ENCODE peak calls at places on chromosome 19, in seven cellular contexts. C is stimulated activated CD4-positive, alpha-beta T cell treated with anti-CD3 and anti-CD28 coated beads, Interleukin-15, amount 100 ng/mL, for 1 hour; V is aorta; E is WERI-Rb-1; J is activated T-cell treated with anti-CD3 and anti-CD28 coated beads for 1 hour; F is neuronal stem cell; K is kidney tubule cell. L is an unnamed sample.

GRCh38 chr19:8240274-8241229 is 31.4 kb downstream of the CERS4 start:
- DNase-seq in C (no peak), V (peak), E (peak), J (peak), F (peak), K (peak), L (no peak)

GRCh38 chr19:1853295-1854031 is 5.2 kb upstream of the REXO1 start:
- DNase-seq in C (peak), V (peak), E (peak), J (peak), F (no peak), K (peak), L (peak)

GRCh38 chr19:44113784-44114390 is 688 bp downstream of the ZNF225 start:
- DNase-seq in C (no peak), V (peak), E (no peak), J (no peak), F (peak), K (peak), L (no peak)

GRCh38 chr19:16872728-16873127 is 16.1 kb upstream of the F2RL3 start:
- DNase-seq in C (no peak), V (no peak), E (no peak), J (no peak), F (no peak), K (no peak), L (no peak)

GRCh38 chr19:6164906-6165531 is 29.6 kb downstream of the ACSBG2 start:
- DNase-seq in C (no peak), V (no peak), E (no peak), J (no peak), F (no peak), K (peak), L (no peak)

GRCh38 chr19:31613683-31614219 is 264.5 kb upstream of the TSHZ3 start:
- DNase-seq in C (no peak), V (no peak), E (no peak), J (no peak), F (no peak), K (no peak), L (no peak)

GRCh38 chr19:50344661-50345318 is 15.6 kb upstream of the KCNC3 start:
- DNase-seq in C (no peak), V (no peak), E (no peak), J (no peak), F (no peak), K (no peak), L (no peak)

GRCh38 chr19:53868091-53868891 is 608 bp downstream of the MYADM start:
- DNase-seq in C (no peak), V (peak), E (peak), J (no peak), F (no peak), K (peak), L (no peak)

GRCh38 chr19:3982701-3983541 is 2.3 kb downstream of the EEF2 start:
- DNase-seq in C (no peak), V (peak), E (no peak), J (no peak), F (no peak), K (peak), L (no peak)

GRCh38 chr19:46756544-46756888 is 10.3 kb upstream of the STRN4 start:
- DNase-seq in C (no peak), V (no peak), E (no peak), J (no peak), F (no peak), K (no peak), L (no peak)

GRCh38 chr19:13437919-13438618 is 68.2 kb downstream of the CACNA1A start:
- DNase-seq in C (no peak), V (no peak), E (no peak), J (no peak), F (no peak), K (no peak), L (no peak)

GRCh38 chr19:47112166-47112663 is 1.4 kb downstream of the ZC3H4 start:
- DNase-seq in C (peak), V (peak), E (peak), J (peak), F (peak), K (peak), L (no peak)

GRCh38 chr19:16676101-16676798 is 15.3 kb downstream of the TMEM38A start:
- DNase-seq in C (no peak), V (no peak), E (no peak), J (no peak), F (no peak), K (no peak), L (no peak)

GRCh38 chr19:47391510-47392223 is 27.7 kb downstream of the MEIS3 start:
- DNase-seq in C (peak), V (peak), E (peak), J (peak), F (peak), K (peak), L (peak)

GRCh38 chr19:39677931-39678889 is 22.5 kb downstream of the LGALS16 start:
- DNase-seq in C (no peak), V (no peak), E (no peak), J (no peak), F (no peak), K (peak), L (no peak)

GRCh38 chr19:1026189-1027019 is at the start of gene CNN2:
- DNase-seq in C (peak), V (peak), E (peak), J (peak), F (peak), K (peak), L (peak)

GRCh38 chr19:36097036-36097435 is 13.9 kb upstream of the OVOL3 start:
- DNase-seq in C (no peak), V (no peak), E (no peak), J (no peak), F (no peak), K (no peak), L (no peak)

GRCh38 chr19:42427313-42427712 is at the start of gene LIPE:
- DNase-seq in C (no peak), V (no peak), E (no peak), J (no peak), F (no peak), K (no peak), L (no peak)

GRCh38 chr19:6238643-6239281 is 41.0 kb downstream of the MLLT1 start:
- DNase-seq in C (no peak), V (peak), E (no peak), J (no peak), F (no peak), K (no peak), L (no peak)

GRCh38 chr19:42683917-42684513 is 56.3 kb downstream of the PSG3 start:
- DNase-seq in C (no peak), V (no peak), E (no peak), J (no peak), F (no peak), K (peak), L (no peak)

L was measured in SW 1271.